ENCODE peak calls at places on chromosomes 1 and 21, in five cellular contexts. E is nephron progenitor cell, M is Calu3, P is BE2C, J is tibial artery. H is an unnamed sample.

GRCh38 chr1:224486801-224487583 is 52.4 kb upstream of the WDR26 start:
- DNase-seq in E (no peak), M (no peak), P (no peak), J (no peak), H (no peak)

GRCh38 chr21:38813143-38813542 is 7.4 kb downstream of the ETS2 start:
- DNase-seq in E (no peak), M (no peak), P (no peak), J (no peak), H (no peak)

GRCh38 chr1:22508991-22509390 is 54.3 kb upstream of the EPHA8 start:
- DNase-seq in E (no peak), M (no peak), P (no peak), J (no peak), H (no peak)

GRCh38 chr21:32256873-32257620 is 21.8 kb downstream of the MIS18A start:
- DNase-seq in E (peak; percentile 14), M (peak; percentile 28), P (peak; percentile 84), J (peak; percentile 92), H (no peak)

GRCh38 chr1:172955161-172955821 is 95.5 kb downstream of the TNFSF18 start:
- DNase-seq in E (no peak), M (no peak), P (no peak), J (no peak), H (no peak)

GRCh38 chr1:154752273-154753030 is 117.6 kb downstream of the KCNN3 start:
- DNase-seq in E (no peak), M (no peak), P (no peak), J (no peak), H (peak; percentile 11)

GRCh38 chr1:161330346-161330745 is 16.2 kb downstream of the SDHC start:
- DNase-seq in E (no peak), M (no peak), P (no peak), J (no peak), H (no peak)

GRCh38 chr1:9280015-9280860 is 12.5 kb upstream of the SPSB1 start:
- DNase-seq in E (no peak), M (no peak), P (peak; percentile 29), J (peak; percentile 86), H (no peak)

GRCh38 chr1:180123463-180123936 is 31.2 kb upstream of the QSOX1 start:
- DNase-seq in E (no peak), M (no peak), P (no peak), J (no peak), H (no peak)

GRCh38 chr1:19338323-19338762 is 26.2 kb downstream of the SLC66A1 start:
- DNase-seq in E (peak; percentile 67), M (no peak), P (peak; percentile 38), J (no peak), H (no peak)

GRCh38 chr1:154386643-154387352 is 18.3 kb upstream of the IL6R start:
- DNase-seq in E (no peak), M (no peak), P (no peak), J (peak; percentile 31), H (no peak)

GRCh38 chr21:33802458-33802857 is 113.1 kb downstream of the ATP5PO start:
- DNase-seq in E (no peak), M (no peak), P (no peak), J (no peak), H (no peak)

GRCh38 chr1:85371021-85371420 is 93.9 kb downstream of the DDAH1 start:
- DNase-seq in E (no peak), M (no peak), P (no peak), J (no peak), H (no peak)

GRCh38 chr1:186142916-186143315 is 232.1 kb downstream of the TPR start:
- DNase-seq in E (no peak), M (no peak), P (no peak), J (no peak), H (no peak)

GRCh38 chr21:35145626-35146236 is 96.6 kb upstream of the RUNX1 start:
- DNase-seq in E (no peak), M (peak; percentile 44), P (no peak), J (no peak), H (no peak)

GRCh38 chr1:78840447-78841251 is 165.9 kb downstream of the ADGRL4 start:
- DNase-seq in E (peak; percentile 13), M (no peak), P (no peak), J (no peak), H (no peak)

GRCh38 chr1:84146375-84147032 is 2.4 kb downstream of the PRKACB start:
- DNase-seq in E (no peak), M (no peak), P (no peak), J (no peak), H (no peak)

GRCh38 chr1:20185834-20186782 is at the start of the genes PLA2G2C and UBXN10:
- DNase-seq in E (peak; percentile 82), M (peak; percentile 47), P (peak; percentile 39), J (no peak), H (peak; percentile 62)

GRCh38 chr1:235074335-235075120 is 54.1 kb downstream of the TOMM20 start:
- DNase-seq in E (no peak), M (peak; percentile 79), P (peak; percentile 36), J (no peak), H (no peak)

GRCh38 chr1:1764876-1765478 is 13.3 kb downstream of the NADK start:
- DNase-seq in E (no peak), M (no peak), P (no peak), J (no peak), H (no peak)

GRCh38 chr1:174913225-174913903 is 86.4 kb upstream of the CACYBP start:
- DNase-seq in E (no peak), M (no peak), P (no peak), J (no peak), H (no peak)

GRCh38 chr1:113683384-113684152 is 75.7 kb downstream of the PHTF1 start:
- DNase-seq in E (no peak), M (no peak), P (no peak), J (no peak), H (no peak)

GRCh38 chr1:20896824-20897223 is 109.7 kb upstream of the HP1BP3 start:
- DNase-seq in E (no peak), M (no peak), P (no peak), J (no peak), H (no peak)

GRCh38 chr1:182084487-182085316 is 23.2 kb upstream of the ZNF648 start:
- DNase-seq in E (peak; percentile 92), M (peak; percentile 93), P (peak; percentile 73), J (peak; percentile 90), H (peak; percentile 60)

GRCh38 chr1:38941093-38941492 is 537 bp downstream of the RHBDL2 start:
- DNase-seq in E (no peak), M (peak; percentile 44), P (no peak), J (no peak), H (no peak)

GRCh38 chr1:59771361-59771760 is 43.4 kb upstream of the HOOK1 start:
- DNase-seq in E (no peak), M (no peak), P (no peak), J (no peak), H (no peak)

GRCh38 chr1:59775480-59775879 is 39.3 kb upstream of the HOOK1 start:
- DNase-seq in E (no peak), M (no peak), P (no peak), J (no peak), H (no peak)

GRCh38 chr1:59779949-59780348 is 34.8 kb upstream of the HOOK1 start:
- DNase-seq in E (no peak), M (peak; percentile 7), P (no peak), J (no peak), H (no peak)

DNA sequence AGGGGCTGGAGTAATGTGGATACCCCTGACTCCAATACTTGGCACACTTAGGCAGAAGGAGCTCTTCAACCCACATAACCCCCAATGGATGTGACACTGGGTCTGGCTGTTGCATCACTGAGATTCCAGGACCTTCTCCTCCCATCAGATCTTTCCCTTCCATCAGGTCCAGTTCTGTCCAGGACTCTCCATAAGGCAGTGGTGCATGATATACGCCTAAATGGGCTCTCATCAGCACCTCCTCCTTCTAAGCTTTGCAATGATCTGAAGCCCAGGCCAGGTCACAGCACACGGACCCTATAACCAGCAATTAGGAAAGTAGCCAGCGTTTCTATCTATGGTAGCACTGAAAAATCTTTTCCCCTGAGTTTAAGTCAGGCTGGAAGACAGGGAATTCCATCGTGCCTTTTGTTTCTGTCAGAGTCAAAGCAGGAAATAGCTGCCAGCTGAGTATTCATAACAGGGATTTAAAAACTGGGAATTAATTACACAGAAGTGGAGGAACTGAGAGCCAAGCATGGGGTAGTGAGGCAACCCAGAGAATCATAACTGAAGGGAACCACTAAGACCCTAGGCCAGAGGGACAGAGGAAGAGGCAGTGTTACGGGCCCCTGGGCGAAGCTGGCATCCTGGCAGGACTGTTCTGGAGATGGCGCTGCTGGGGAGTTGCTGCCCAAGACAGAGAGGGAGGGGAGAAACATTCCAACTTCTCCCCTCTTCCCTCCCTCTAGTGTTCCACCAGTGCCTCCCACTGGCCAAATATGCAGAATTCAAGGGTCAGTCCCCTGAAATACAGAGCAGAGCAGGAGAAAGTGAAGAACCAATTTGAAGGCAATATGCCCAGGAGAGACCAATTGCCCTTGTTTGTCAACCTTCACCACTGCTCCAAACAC is 37.5 kb upstream of the HOOK1 start:
- DNase-seq in E (no peak), M (no peak), P (no peak), J (no peak), H (no peak)
- TF ChIP-seq CTCF in E (no peak), M (no peak), P (peak; percentile 10), J (no peak), H (no peak)

GRCh38 chr1:212410231-212410825 is 4.4 kb downstream of the PACC1 start:
- DNase-seq in E (no peak), M (no peak), P (no peak), J (no peak), H (no peak)

GRCh38 chr1:212412374-212412773 is 2.3 kb downstream of the PACC1 start:
- DNase-seq in E (no peak), M (no peak), P (no peak), J (no peak), H (no peak)

GRCh38 chr1:212415107-212415841 is 588 bp upstream of the PACC1 start:
- DNase-seq in E (no peak), M (no peak), P (no peak), J (no peak), H (peak; percentile 21)

GRCh38 chr1:212413902-212414327 is 771 bp downstream of the PACC1 start:
- DNase-seq in E (peak; percentile 22), M (no peak), P (peak; percentile 40), J (no peak), H (no peak)

GRCh38 chr1:212414328-212415106 is at the start of gene PACC1:
- DNase-seq in E (peak; percentile 90), M (peak; percentile 95), P (peak; percentile 95), J (peak; percentile 92), H (peak; percentile 82)
- TF ChIP-seq CTCF in E (peak; percentile 18), M (no peak), P (no peak), J (no peak), H (no peak)

GRCh38 chr1:100995196-100995983 is 30.2 kb downstream of the DPH5 start:
- DNase-seq in E (no peak), M (no peak), P (no peak), J (no peak), H (no peak)
- TF ChIP-seq CTCF in E (no peak), M (no peak), P (no peak), J (no peak), H (no peak)

DNA sequence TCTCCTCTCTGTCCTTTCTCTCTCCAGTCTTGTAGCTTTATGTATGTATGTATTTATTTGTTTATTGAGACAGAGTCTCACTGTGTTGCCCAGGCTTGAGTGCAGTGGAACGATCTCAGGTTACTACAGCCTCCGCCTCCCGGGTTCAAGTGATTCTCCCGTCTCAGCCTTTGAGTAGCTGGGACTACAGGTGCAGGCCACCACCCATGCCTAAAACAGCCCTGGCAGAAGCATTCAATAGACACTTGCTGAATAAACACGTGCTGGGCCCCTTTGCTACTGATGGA is 2.5 kb downstream of the KIAA2013 start:
- DNase-seq in E (no peak), M (no peak), P (no peak), J (no peak), H (no peak)
- TF ChIP-seq CTCF in E (no peak), M (no peak), P (no peak), J (no peak), H (no peak)

H was measured in natural killer cell.